ENCODE peak calls at places on chromosomes 2 and 18, in four cellular contexts. One of them, this sample, is unnamed. For H3K4me1, the result is how much of the 10 kb centered on the place peaks cover.

GRCh38 chr2:172842749-172843349 is 107.2 kb downstream of the RAPGEF4 start:
- DNase-seq in HepG2: no peak
- DNase-seq in HCT116: no peak
- DNase-seq in K562: no peak
- DNase-seq in this sample: no peak

GRCh38 chr2:137842952-137843351 is 121.3 kb upstream of the HNMT start:
- DNase-seq in HepG2: no peak
- DNase-seq in HCT116: no peak
- DNase-seq in K562: no peak
- DNase-seq in this sample: no peak

GRCh38 chr2:53970095-53970897 is 497 bp downstream of the PSME4 start:
- DNase-seq in HepG2: peak
- DNase-seq in HCT116: no peak
- DNase-seq in K562: peak
- DNase-seq in this sample: no peak

GRCh38 chr2:118048396-118048795 is 34.5 kb upstream of the CCDC93 start:
- DNase-seq in HepG2: no peak
- DNase-seq in HCT116: no peak
- DNase-seq in K562: no peak
- DNase-seq in this sample: no peak

GRCh38 chr18:7855051-7855450 is 287.9 kb downstream of the PTPRM start:
- DNase-seq in HepG2: no peak
- DNase-seq in HCT116: no peak
- DNase-seq in K562: no peak
- DNase-seq in this sample: no peak

GRCh38 chr2:152497481-152498052 is 162.6 kb downstream of the FMNL2 start:
- DNase-seq in HepG2: peak
- DNase-seq in HCT116: peak
- DNase-seq in K562: peak
- DNase-seq in this sample: no peak

GRCh38 chr2:85437488-85438290 is 19.2 kb downstream of the SH2D6 start:
- DNase-seq in HepG2: no peak
- DNase-seq in HCT116: no peak
- DNase-seq in K562: peak
- DNase-seq in this sample: no peak

GRCh38 chr2:175366814-175367213 is 185.3 kb upstream of the ATP5MC3 start:
- DNase-seq in HepG2: peak
- DNase-seq in HCT116: peak
- DNase-seq in K562: peak
- DNase-seq in this sample: no peak

GRCh38 chr2:154825358-154825757 is 126.9 kb downstream of the KCNJ3 start:
- DNase-seq in HepG2: no peak
- DNase-seq in HCT116: no peak
- DNase-seq in K562: no peak
- DNase-seq in this sample: no peak

GRCh38 chr2:154556607-154557006 is 141.9 kb upstream of the KCNJ3 start:
- DNase-seq in HepG2: no peak
- DNase-seq in HCT116: no peak
- DNase-seq in K562: no peak
- DNase-seq in this sample: no peak

GRCh38 chr2:37367984-37368383 is 23.6 kb downstream of the QPCT start:
- DNase-seq in HepG2: no peak
- DNase-seq in HCT116: no peak
- DNase-seq in K562: no peak
- DNase-seq in this sample: no peak

GRCh38 chr18:2148823-2149222 is 422.5 kb downstream of the METTL4 start:
- DNase-seq in HepG2: no peak
- DNase-seq in HCT116: no peak
- DNase-seq in K562: no peak
- DNase-seq in this sample: no peak

GRCh38 chr2:107407974-107408373 is 418.7 kb upstream of the RGPD4 start:
- DNase-seq in HepG2: no peak
- DNase-seq in HCT116: no peak
- DNase-seq in K562: no peak
- DNase-seq in this sample: no peak

GRCh38 chr2:107414376-107414775 is 412.3 kb upstream of the RGPD4 start:
- DNase-seq in HepG2: no peak
- DNase-seq in HCT116: no peak
- DNase-seq in K562: no peak
- DNase-seq in this sample: no peak

GRCh38 chr2:107411267-107411666 is 415.4 kb upstream of the RGPD4 start:
- DNase-seq in HepG2: no peak
- DNase-seq in HCT116: no peak
- DNase-seq in K562: no peak
- DNase-seq in this sample: no peak

GRCh38 chr2:107412209-107412904 is 414.3 kb upstream of the RGPD4 start:
- DNase-seq in HepG2: no peak
- DNase-seq in HCT116: no peak
- DNase-seq in K562: no peak
- DNase-seq in this sample: no peak

GRCh38 chr2:107412981-107413380 is 413.7 kb upstream of the RGPD4 start:
- DNase-seq in HepG2: no peak
- DNase-seq in HCT116: no peak
- DNase-seq in K562: no peak
- DNase-seq in this sample: no peak
- H3K4me3 ChIP-seq in HepG2: no peak
- H3K4me3 ChIP-seq in HCT116: no peak
- H3K4me3 ChIP-seq in K562: no peak
- H3K4me3 ChIP-seq in this sample: no peak

GRCh38 chr18:46174317-46175039 is 70.3 kb downstream of the HAUS1 start:
- DNase-seq in HepG2: no peak
- DNase-seq in HCT116: no peak
- DNase-seq in K562: peak
- DNase-seq in this sample: no peak

GRCh38 chr18:46173393-46174316 is 69.5 kb downstream of the HAUS1 start:
- DNase-seq in HepG2: peak
- DNase-seq in HCT116: peak
- DNase-seq in K562: peak
- DNase-seq in this sample: peak

GRCh38 chr18:46182633-46183401 is 78.6 kb downstream of the HAUS1 start:
- DNase-seq in HepG2: no peak
- DNase-seq in HCT116: no peak
- DNase-seq in K562: no peak
- DNase-seq in this sample: no peak

GRCh38 chr18:46184296-46185080 is 80.3 kb downstream of the HAUS1 start:
- DNase-seq in HepG2: no peak
- DNase-seq in HCT116: no peak
- DNase-seq in K562: no peak
- DNase-seq in this sample: no peak

DNA sequence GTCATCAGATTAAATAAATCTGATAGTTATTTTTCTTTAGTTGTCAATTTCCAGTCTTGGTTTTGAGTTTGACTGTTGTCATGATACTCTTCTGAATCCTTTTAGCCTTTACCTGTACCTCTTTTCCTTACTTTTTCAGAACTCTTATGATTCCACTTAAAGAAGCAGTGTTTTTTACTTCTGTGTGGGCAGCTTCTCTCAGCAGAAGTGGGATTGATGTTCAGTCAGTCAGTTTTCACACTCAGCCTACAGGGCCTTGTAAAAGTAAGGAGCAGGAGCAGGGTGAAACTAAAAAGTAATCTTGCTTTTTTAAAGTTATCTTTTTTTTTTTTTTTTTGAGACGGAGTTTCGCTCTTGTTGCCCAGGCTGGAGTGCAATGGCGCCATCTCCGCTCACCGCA is 75.1 kb downstream of the HAUS1 start:
- DNase-seq in HepG2: no peak
- DNase-seq in HCT116: no peak
- DNase-seq in K562: no peak
- DNase-seq in this sample: no peak
- H3K4me1 ChIP-seq in HepG2: under half
- H3K4me1 ChIP-seq in HCT116: under half
- H3K4me1 ChIP-seq in K562: under half
- H3K4me1 ChIP-seq in this sample: under half

GRCh38 chr18:47263197-47263827 is 11.9 kb upstream of the SKOR2 start:
- DNase-seq in HepG2: no peak
- DNase-seq in HCT116: no peak
- DNase-seq in K562: peak
- DNase-seq in this sample: no peak
- TF ChIP-seq TCF7L2 in HepG2: no peak
- TF ChIP-seq TCF7L2 in HCT116: no peak
- TF ChIP-seq TCF7L2 in K562: no peak
- TF ChIP-seq TCF7L2 in this sample: no peak

GRCh38 chr2:188293601-188294482 is 2.2 kb downstream of the GULP1 start:
- DNase-seq in HepG2: no peak
- DNase-seq in HCT116: peak
- DNase-seq in K562: peak
- DNase-seq in this sample: peak
- H3K4me3 ChIP-seq in HepG2: no peak
- H3K4me3 ChIP-seq in HCT116: peak
- H3K4me3 ChIP-seq in K562: peak
- H3K4me3 ChIP-seq in this sample: peak

DNA sequence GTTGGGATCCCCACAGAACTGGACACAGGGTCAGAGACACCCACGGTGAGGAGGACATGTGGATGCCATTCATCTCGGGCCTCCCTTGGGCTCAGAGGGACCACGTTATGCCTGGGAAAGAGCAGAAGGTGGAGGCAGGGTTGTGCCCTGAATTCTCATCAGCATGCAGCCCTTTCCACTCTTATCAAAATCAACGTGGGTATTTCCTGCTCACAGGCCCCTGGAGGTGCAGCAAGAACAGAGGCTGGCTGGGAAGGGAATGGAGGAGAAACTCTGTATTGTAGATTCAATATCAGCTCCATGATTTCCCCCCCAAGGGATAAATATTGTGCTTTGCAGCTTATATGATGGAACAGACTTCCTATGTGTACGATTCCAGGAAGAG is 90.9 kb downstream of the SETBP1 start:
- DNase-seq in HepG2: no peak
- DNase-seq in HCT116: no peak
- DNase-seq in K562: no peak
- DNase-seq in this sample: no peak
- H3K4me1 ChIP-seq in HepG2: under half
- H3K4me1 ChIP-seq in HCT116: under half
- H3K4me1 ChIP-seq in K562: under half
- H3K4me1 ChIP-seq in this sample: under half

DNA sequence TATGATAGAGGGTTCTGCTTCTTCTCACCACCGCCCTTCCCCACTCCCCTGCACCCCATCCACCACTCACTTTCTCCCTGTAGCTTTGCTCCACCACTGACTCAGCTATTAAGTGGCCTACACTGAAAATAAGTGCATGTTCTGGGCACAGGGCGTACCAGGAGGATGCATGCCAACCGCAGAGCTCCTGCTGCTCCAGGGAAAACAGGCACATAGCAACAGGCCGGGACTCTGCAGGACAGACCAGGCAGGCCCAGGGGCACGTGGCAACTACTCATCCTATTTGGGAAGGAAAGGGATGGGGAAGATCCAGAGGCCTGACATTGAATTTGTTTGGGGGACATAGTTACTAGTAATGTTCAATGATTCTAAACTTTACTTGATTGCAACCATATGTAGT is 28.4 kb downstream of the ARL4C start:
- DNase-seq in HepG2: no peak
- DNase-seq in HCT116: no peak
- DNase-seq in K562: no peak
- DNase-seq in this sample: no peak
- TF ChIP-seq TCF7L2 in HepG2: no peak
- TF ChIP-seq TCF7L2 in HCT116: no peak
- TF ChIP-seq TCF7L2 in K562: no peak
- TF ChIP-seq TCF7L2 in this sample: no peak

GRCh38 chr18:39799010-39799409 is 2156.0 kb upstream of the PIK3C3 start:
- DNase-seq in HepG2: no peak
- DNase-seq in HCT116: no peak
- DNase-seq in K562: no peak
- DNase-seq in this sample: no peak
- H3K4me3 ChIP-seq in HepG2: peak
- H3K4me3 ChIP-seq in HCT116: peak
- H3K4me3 ChIP-seq in K562: no peak
- H3K4me3 ChIP-seq in this sample: peak

GRCh38 chr2:235497096-235497495 is 3.3 kb downstream of the AGAP1 start:
- DNase-seq in HepG2: no peak
- DNase-seq in HCT116: no peak
- DNase-seq in K562: no peak
- DNase-seq in this sample: no peak
- H3K4me1 ChIP-seq in HepG2: half or more
- H3K4me1 ChIP-seq in HCT116: under half
- H3K4me1 ChIP-seq in K562: half or more
- H3K4me1 ChIP-seq in this sample: half or more